ENCODE peak calls at places on chromosomes 5 and 9, in eight cellular contexts. M is endothelial cell of umbilical vein, F is Peyer's patch, H is heart right ventricle, V is tibial nerve, A is astrocyte of the spinal cord, Q is heart left ventricle, K is tibial artery. T is an unnamed sample.

GRCh38 chr9:127568971-127569818 is 42.9 kb upstream of the STXBP1 start:
- DNase-seq in H (peak; percentile 87), F (peak; percentile 77), Q (peak; percentile 86), M (peak; percentile 63), V (peak; percentile 75), A (peak; percentile 86), K (peak; percentile 81), T (peak; percentile 76)

GRCh38 chr5:57863661-57864060 is 381.1 kb upstream of the ACTBL2 start:
- DNase-seq in K (no peak), V (no peak), A (peak; percentile 57), F (no peak), Q (no peak), M (no peak), H (no peak), T (no peak)

GRCh38 chr5:169547508-169547907 is 36.1 kb upstream of the SPDL1 start:
- DNase-seq in K (peak; percentile 21), H (no peak), V (no peak), Q (no peak), A (no peak), M (no peak), F (no peak), T (no peak)

GRCh38 chr5:170491479-170491878 is 12.3 kb upstream of the KCNIP1 start:
- DNase-seq in H (no peak), F (no peak), K (no peak), M (peak; percentile 91), Q (peak; percentile 24), V (no peak), A (peak; percentile 91), T (peak; percentile 95)

GRCh38 chr5:167415779-167416761 is 875.4 kb upstream of the WWC1 start:
- DNase-seq in M (no peak), V (no peak), A (no peak), Q (no peak), F (no peak), K (no peak), H (no peak), T (no peak)

GRCh38 chr9:96638606-96639364 is 16.3 kb downstream of the PRXL2C start:
- DNase-seq in A (no peak), V (no peak), M (no peak), Q (no peak), H (no peak), K (no peak), F (no peak), T (peak; percentile 42)

GRCh38 chr5:142316051-142316450 is 8.8 kb downstream of the SPRY4 start:
- DNase-seq in H (no peak), K (no peak), M (peak; percentile 82), F (no peak), Q (no peak), V (no peak), A (peak; percentile 79), T (peak; percentile 74)

GRCh38 chr5:104179057-104179456 is 616.5 kb upstream of the NUDT12 start:
- DNase-seq in A (peak; percentile 33), V (no peak), M (peak; percentile 64), H (no peak), K (no peak), Q (peak; percentile 16), F (no peak), T (peak; percentile 56)

GRCh38 chr9:123541441-123541840 is 185.4 kb downstream of the CRB2 start:
- DNase-seq in F (no peak), M (no peak), V (no peak), H (no peak), K (no peak), Q (peak; percentile 22), A (no peak), T (no peak)

GRCh38 chr5:166671818-166672217 is 1619.6 kb upstream of the WWC1 start:
- DNase-seq in A (no peak), H (no peak), Q (no peak), F (no peak), M (no peak), K (no peak), V (no peak), T (no peak)

GRCh38 chr9:98219794-98220370 is 27.4 kb upstream of the CORO2A start:
- DNase-seq in V (no peak), H (no peak), M (no peak), F (no peak), Q (no peak), A (no peak), K (no peak), T (no peak)

GRCh38 chr9:93299418-93300174 is 115.7 kb downstream of the WNK2 start:
- DNase-seq in V (no peak), K (no peak), Q (no peak), A (no peak), H (no peak), M (no peak), F (no peak), T (no peak)

GRCh38 chr9:75101004-75101601 is 12.8 kb downstream of the OSTF1 start:
- DNase-seq in V (no peak), H (no peak), M (no peak), A (no peak), K (no peak), F (no peak), Q (no peak), T (no peak)

GRCh38 chr9:137068539-137069507 is 1.5 kb downstream of the SAPCD2 start:
- DNase-seq in H (peak; percentile 18), M (no peak), K (no peak), F (no peak), A (no peak), Q (no peak), V (no peak), T (no peak)

GRCh38 chr9:137069508-137070071 is 767 bp downstream of the SAPCD2 start:
- DNase-seq in M (no peak), K (no peak), A (no peak), Q (no peak), H (peak; percentile 19), F (no peak), V (no peak), T (no peak)

GRCh38 chr9:137070201-137070905 is at the start of gene SAPCD2:
- DNase-seq in F (peak; percentile 87), A (peak; percentile 80), M (peak; percentile 84), H (peak; percentile 88), V (peak; percentile 65), K (peak; percentile 84), Q (peak; percentile 88), T (peak; percentile 82)

GRCh38 chr9:137066096-137066861 is 4.1 kb downstream of the SAPCD2 start:
- DNase-seq in M (no peak), A (no peak), K (no peak), F (no peak), V (no peak), H (no peak), Q (no peak), T (no peak)

GRCh38 chr9:137067860-137068538 is 2.4 kb downstream of the SAPCD2 start:
- DNase-seq in A (peak; percentile 66), V (peak; percentile 55), F (peak; percentile 74), H (peak; percentile 78), K (peak; percentile 64), M (peak; percentile 74), Q (peak; percentile 72), T (peak; percentile 79)
- H3K4me3 ChIP-seq in A (no peak overlapping the region), V (no peak overlapping the region), F (no peak overlapping the region), H (no peak overlapping the region), K (no peak overlapping the region), M (no peak overlapping the region), Q (no peak overlapping the region), T (no peak overlapping the region)

GRCh38 chr9:126386814-126387213 is 60.2 kb downstream of the MVB12B start:
- DNase-seq in F (no peak), K (no peak), H (no peak), Q (no peak), V (no peak), A (no peak), M (peak; percentile 79), T (no peak)

GRCh38 chr9:126388964-126389363 is 62.3 kb downstream of the MVB12B start:
- DNase-seq in A (no peak), F (no peak), H (no peak), M (no peak), Q (no peak), V (no peak), K (no peak), T (no peak)

GRCh38 chr9:126383395-126384104 is 56.9 kb downstream of the MVB12B start:
- DNase-seq in H (no peak), Q (no peak), M (no peak), K (no peak), A (no peak), V (no peak), F (no peak), T (no peak)

GRCh38 chr9:126384926-126385325 is 58.3 kb downstream of the MVB12B start:
- DNase-seq in H (no peak), K (no peak), A (no peak), V (no peak), M (no peak), Q (no peak), F (no peak), T (no peak)

DNA sequence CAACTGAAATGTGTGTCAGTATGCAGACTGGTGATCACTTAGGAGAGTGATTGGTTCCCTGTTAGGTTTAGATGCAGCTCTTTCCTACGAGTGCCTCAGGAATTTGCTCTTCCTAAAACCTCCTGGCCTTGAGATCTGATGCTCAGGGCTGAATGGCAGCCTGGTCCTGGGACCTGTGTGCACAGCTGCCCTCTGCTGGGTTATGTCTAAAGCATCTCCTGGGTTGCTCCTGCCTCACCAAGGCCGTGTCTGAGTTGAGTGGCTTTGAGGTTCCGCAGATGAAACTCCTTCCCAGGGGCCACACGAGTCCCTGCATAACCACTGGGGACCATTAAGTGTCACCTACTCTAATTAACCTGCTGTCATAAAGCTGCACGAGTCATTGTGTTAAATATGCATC is 59.5 kb downstream of the MVB12B start:
- DNase-seq in K (no peak), A (no peak), M (peak; percentile 49), V (no peak), F (no peak), Q (no peak), H (no peak), T (peak; percentile 44)
- TF ChIP-seq CTCF in K (no peak), A (peak; percentile 41), M (peak; percentile 53), V (no peak), F (peak; percentile 41), Q (no peak), H (no peak), T (peak; percentile 34)

DNA sequence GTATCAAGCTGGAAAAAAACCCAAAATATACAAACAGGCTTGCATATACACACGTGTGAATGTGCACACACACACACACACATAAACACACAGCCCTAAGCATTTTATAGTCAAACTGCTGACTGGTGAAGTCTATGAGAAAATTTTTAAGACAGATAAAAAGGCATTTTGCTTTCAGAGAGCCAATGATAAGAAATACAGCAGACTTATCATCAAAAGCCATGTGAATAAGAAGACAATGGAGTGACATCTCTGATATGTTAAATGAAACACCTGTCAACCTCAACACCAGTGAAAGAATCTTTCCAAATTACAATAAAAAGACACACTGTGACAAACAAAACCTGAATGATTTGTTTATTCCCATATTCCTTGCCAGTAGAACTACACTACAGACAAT is 233.3 kb downstream of the CDH9 start:
- DNase-seq in F (no peak), Q (no peak), H (no peak), K (no peak), A (no peak), M (no peak), V (no peak), T (no peak)
- H3K4me3 ChIP-seq in F (no peak overlapping the region), Q (no peak overlapping the region), H (no peak overlapping the region), K (no peak overlapping the region), A (no peak overlapping the region), M (no peak overlapping the region), V (no peak overlapping the region), T (no peak overlapping the region)

DNA sequence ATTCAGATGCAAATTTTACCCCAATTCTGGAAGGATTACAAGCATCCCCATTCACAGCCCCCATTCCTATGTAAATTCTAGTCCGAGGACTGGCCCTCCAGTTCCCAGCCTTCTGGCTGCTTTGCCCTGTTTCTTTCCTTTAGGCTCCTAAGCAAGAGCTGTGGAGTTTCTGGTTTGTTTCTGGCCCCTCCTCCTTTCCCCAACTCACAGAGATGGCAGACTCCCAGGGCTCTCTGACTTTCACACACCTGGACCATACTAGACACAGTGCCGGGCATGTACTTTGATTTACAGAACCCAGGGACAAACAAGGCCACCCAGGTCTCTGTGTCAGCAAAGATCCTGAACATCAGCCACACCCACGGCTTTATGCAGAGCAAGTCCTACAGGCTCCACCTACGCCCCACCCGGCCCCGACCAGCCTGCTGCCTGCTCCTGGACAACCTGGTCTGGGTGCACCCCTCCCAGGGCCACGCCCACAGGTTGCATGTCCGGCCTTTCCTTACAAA is 62.5 kb downstream of the SEMA4D start:
- DNase-seq in H (no peak), Q (no peak), A (no peak), K (no peak), V (no peak), M (no peak), F (no peak), T (no peak)
- TF ChIP-seq CTCF in H (no peak), Q (no peak), A (no peak), K (no peak), V (no peak), M (no peak), F (no peak), T (no peak)